ENCODE peak calls at places on chromosomes 11 and 22, in five cellular contexts. One of them, this sample, is unnamed.

GRCh38 chr22:49476800-49477400 is 350.8 kb downstream of the BRD1 start:
- DNase-seq in stimulated activated CD4-positive, alpha-beta T cell treated with anti-CD3 and anti-CD28 coated beads, TNF-alpha, amount 100 ng/mL, for 24 hours: no peak
- DNase-seq in AG09319: no peak
- DNase-seq in nephron progenitor cell: no peak
- DNase-seq in hypothalamus: no peak
- DNase-seq in this sample: no peak

GRCh38 chr11:119367661-119368120 is 13.8 kb downstream of the USP2 start:
- DNase-seq in hypothalamus: no peak
- DNase-seq in stimulated activated CD4-positive, alpha-beta T cell treated with anti-CD3 and anti-CD28 coated beads, TNF-alpha, amount 100 ng/mL, for 24 hours: no peak
- DNase-seq in AG09319: no peak
- DNase-seq in nephron progenitor cell: no peak
- DNase-seq in this sample: no peak

GRCh38 chr11:119863811-119864601 is 135.0 kb upstream of the NECTIN1 start:
- DNase-seq in stimulated activated CD4-positive, alpha-beta T cell treated with anti-CD3 and anti-CD28 coated beads, TNF-alpha, amount 100 ng/mL, for 24 hours: no peak
- DNase-seq in nephron progenitor cell: peak; percentile 24
- DNase-seq in hypothalamus: no peak
- DNase-seq in AG09319: no peak
- DNase-seq in this sample: no peak

GRCh38 chr22:26715392-26715939 is 58.1 kb downstream of the MIAT start:
- DNase-seq in stimulated activated CD4-positive, alpha-beta T cell treated with anti-CD3 and anti-CD28 coated beads, TNF-alpha, amount 100 ng/mL, for 24 hours: no peak
- DNase-seq in AG09319: no peak
- DNase-seq in hypothalamus: no peak
- DNase-seq in nephron progenitor cell: no peak
- DNase-seq in this sample: no peak

GRCh38 chr11:59669611-59670009 is 773 bp upstream of the PATL1 start:
- DNase-seq in stimulated activated CD4-positive, alpha-beta T cell treated with anti-CD3 and anti-CD28 coated beads, TNF-alpha, amount 100 ng/mL, for 24 hours: no peak
- DNase-seq in AG09319: peak; percentile 2
- DNase-seq in hypothalamus: no peak
- DNase-seq in nephron progenitor cell: no peak
- DNase-seq in this sample: peak; percentile 31

GRCh38 chr11:109644158-109644557 is 222.2 kb downstream of the C11orf87 start:
- DNase-seq in hypothalamus: peak; percentile 32
- DNase-seq in AG09319: no peak
- DNase-seq in nephron progenitor cell: no peak
- DNase-seq in stimulated activated CD4-positive, alpha-beta T cell treated with anti-CD3 and anti-CD28 coated beads, TNF-alpha, amount 100 ng/mL, for 24 hours: no peak
- DNase-seq in this sample: no peak

GRCh38 chr11:121557348-121557747 is 104.6 kb upstream of the SORL1-AS1 start:
- DNase-seq in nephron progenitor cell: no peak
- DNase-seq in stimulated activated CD4-positive, alpha-beta T cell treated with anti-CD3 and anti-CD28 coated beads, TNF-alpha, amount 100 ng/mL, for 24 hours: no peak
- DNase-seq in AG09319: no peak
- DNase-seq in hypothalamus: no peak
- DNase-seq in this sample: no peak

GRCh38 chr11:105968021-105968697 is 53.9 kb downstream of the MSANTD4 start:
- DNase-seq in hypothalamus: no peak
- DNase-seq in nephron progenitor cell: no peak
- DNase-seq in AG09319: no peak
- DNase-seq in stimulated activated CD4-positive, alpha-beta T cell treated with anti-CD3 and anti-CD28 coated beads, TNF-alpha, amount 100 ng/mL, for 24 hours: no peak
- DNase-seq in this sample: no peak

GRCh38 chr11:65709661-65710060 is 2.4 kb upstream of the KAT5 start:
- DNase-seq in nephron progenitor cell: no peak
- DNase-seq in hypothalamus: no peak
- DNase-seq in stimulated activated CD4-positive, alpha-beta T cell treated with anti-CD3 and anti-CD28 coated beads, TNF-alpha, amount 100 ng/mL, for 24 hours: no peak
- DNase-seq in AG09319: no peak
- DNase-seq in this sample: no peak

GRCh38 chr11:10522276-10522675 is 18.7 kb downstream of the RNF141 start:
- DNase-seq in nephron progenitor cell: no peak
- DNase-seq in AG09319: no peak
- DNase-seq in stimulated activated CD4-positive, alpha-beta T cell treated with anti-CD3 and anti-CD28 coated beads, TNF-alpha, amount 100 ng/mL, for 24 hours: no peak
- DNase-seq in hypothalamus: no peak
- DNase-seq in this sample: no peak

GRCh38 chr11:57378166-57378565 is 2.8 kb downstream of the PRG3 start:
- DNase-seq in nephron progenitor cell: no peak
- DNase-seq in stimulated activated CD4-positive, alpha-beta T cell treated with anti-CD3 and anti-CD28 coated beads, TNF-alpha, amount 100 ng/mL, for 24 hours: no peak
- DNase-seq in hypothalamus: no peak
- DNase-seq in AG09319: no peak
- DNase-seq in this sample: no peak

GRCh38 chr22:18148508-18148965 is 1.4 kb upstream of the USP18 start:
- DNase-seq in AG09319: no peak
- DNase-seq in nephron progenitor cell: no peak
- DNase-seq in stimulated activated CD4-positive, alpha-beta T cell treated with anti-CD3 and anti-CD28 coated beads, TNF-alpha, amount 100 ng/mL, for 24 hours: no peak
- DNase-seq in hypothalamus: no peak
- DNase-seq in this sample: no peak

GRCh38 chr11:133600876-133601275 is 68.6 kb upstream of the OPCML start:
- DNase-seq in AG09319: no peak
- DNase-seq in hypothalamus: no peak
- DNase-seq in stimulated activated CD4-positive, alpha-beta T cell treated with anti-CD3 and anti-CD28 coated beads, TNF-alpha, amount 100 ng/mL, for 24 hours: no peak
- DNase-seq in nephron progenitor cell: no peak
- DNase-seq in this sample: no peak

GRCh38 chr11:129729823-129730222 is 85.8 kb upstream of the TMEM45B start:
- DNase-seq in AG09319: no peak
- DNase-seq in stimulated activated CD4-positive, alpha-beta T cell treated with anti-CD3 and anti-CD28 coated beads, TNF-alpha, amount 100 ng/mL, for 24 hours: no peak
- DNase-seq in hypothalamus: no peak
- DNase-seq in nephron progenitor cell: no peak
- DNase-seq in this sample: no peak

GRCh38 chr22:37189011-37189466 is 992 bp upstream of the C1QTNF6 start:
- DNase-seq in stimulated activated CD4-positive, alpha-beta T cell treated with anti-CD3 and anti-CD28 coated beads, TNF-alpha, amount 100 ng/mL, for 24 hours: no peak
- DNase-seq in AG09319: no peak
- DNase-seq in hypothalamus: no peak
- DNase-seq in nephron progenitor cell: no peak
- DNase-seq in this sample: no peak

GRCh38 chr22:20429254-20430100 is 8.1 kb downstream of the SCARF2 start:
- DNase-seq in nephron progenitor cell: peak; percentile 89
- DNase-seq in hypothalamus: no peak
- DNase-seq in AG09319: no peak
- DNase-seq in stimulated activated CD4-positive, alpha-beta T cell treated with anti-CD3 and anti-CD28 coated beads, TNF-alpha, amount 100 ng/mL, for 24 hours: peak; percentile 52
- DNase-seq in this sample: no peak

GRCh38 chr22:26579331-26579886 is 10.5 kb downstream of the TPST2 start:
- DNase-seq in nephron progenitor cell: no peak
- DNase-seq in hypothalamus: no peak
- DNase-seq in AG09319: no peak
- DNase-seq in stimulated activated CD4-positive, alpha-beta T cell treated with anti-CD3 and anti-CD28 coated beads, TNF-alpha, amount 100 ng/mL, for 24 hours: no peak
- DNase-seq in this sample: no peak

GRCh38 chr11:15180212-15180814 is 65.6 kb downstream of the INSC start:
- DNase-seq in AG09319: no peak
- DNase-seq in stimulated activated CD4-positive, alpha-beta T cell treated with anti-CD3 and anti-CD28 coated beads, TNF-alpha, amount 100 ng/mL, for 24 hours: no peak
- DNase-seq in nephron progenitor cell: no peak
- DNase-seq in hypothalamus: no peak
- DNase-seq in this sample: no peak

GRCh38 chr11:7576671-7577225 is 62.9 kb downstream of the PPFIBP2 start:
- DNase-seq in hypothalamus: no peak
- DNase-seq in AG09319: peak; percentile 36
- DNase-seq in nephron progenitor cell: no peak
- DNase-seq in stimulated activated CD4-positive, alpha-beta T cell treated with anti-CD3 and anti-CD28 coated beads, TNF-alpha, amount 100 ng/mL, for 24 hours: no peak
- DNase-seq in this sample: no peak

GRCh38 chr22:46126853-46127385 is 23.4 kb upstream of the PPARA start:
- DNase-seq in nephron progenitor cell: no peak
- DNase-seq in AG09319: no peak
- DNase-seq in stimulated activated CD4-positive, alpha-beta T cell treated with anti-CD3 and anti-CD28 coated beads, TNF-alpha, amount 100 ng/mL, for 24 hours: no peak
- DNase-seq in hypothalamus: no peak
- DNase-seq in this sample: no peak

GRCh38 chr11:105489431-105489830 is 120.4 kb upstream of the GRIA4 start:
- DNase-seq in hypothalamus: no peak
- DNase-seq in nephron progenitor cell: peak; percentile 25
- DNase-seq in stimulated activated CD4-positive, alpha-beta T cell treated with anti-CD3 and anti-CD28 coated beads, TNF-alpha, amount 100 ng/mL, for 24 hours: no peak
- DNase-seq in AG09319: no peak
- DNase-seq in this sample: no peak

GRCh38 chr22:43289976-43290663 is 53.1 kb downstream of the SCUBE1 start:
- DNase-seq in AG09319: no peak
- DNase-seq in nephron progenitor cell: no peak
- DNase-seq in hypothalamus: no peak
- DNase-seq in stimulated activated CD4-positive, alpha-beta T cell treated with anti-CD3 and anti-CD28 coated beads, TNF-alpha, amount 100 ng/mL, for 24 hours: no peak
- DNase-seq in this sample: no peak

GRCh38 chr11:113249491-113249763 is 65.0 kb upstream of the TTC12 start:
- DNase-seq in nephron progenitor cell: no peak
- DNase-seq in AG09319: no peak
- DNase-seq in hypothalamus: no peak
- DNase-seq in stimulated activated CD4-positive, alpha-beta T cell treated with anti-CD3 and anti-CD28 coated beads, TNF-alpha, amount 100 ng/mL, for 24 hours: no peak
- DNase-seq in this sample: no peak

GRCh38 chr11:3037041-3037944 is 19.9 kb downstream of the CARS1 start:
- DNase-seq in hypothalamus: peak; percentile 40
- DNase-seq in stimulated activated CD4-positive, alpha-beta T cell treated with anti-CD3 and anti-CD28 coated beads, TNF-alpha, amount 100 ng/mL, for 24 hours: no peak
- DNase-seq in AG09319: no peak
- DNase-seq in nephron progenitor cell: peak; percentile 88
- DNase-seq in this sample: peak; percentile 59

GRCh38 chr11:128725630-128726461 is 32.0 kb downstream of the FLI1 start:
- DNase-seq in hypothalamus: no peak
- DNase-seq in AG09319: peak; percentile 38
- DNase-seq in nephron progenitor cell: peak; percentile 54
- DNase-seq in stimulated activated CD4-positive, alpha-beta T cell treated with anti-CD3 and anti-CD28 coated beads, TNF-alpha, amount 100 ng/mL, for 24 hours: no peak
- DNase-seq in this sample: no peak

GRCh38 chr11:45449036-45449601 is 163.0 kb upstream of the SYT13 start:
- DNase-seq in AG09319: no peak
- DNase-seq in nephron progenitor cell: no peak
- DNase-seq in stimulated activated CD4-positive, alpha-beta T cell treated with anti-CD3 and anti-CD28 coated beads, TNF-alpha, amount 100 ng/mL, for 24 hours: no peak
- DNase-seq in hypothalamus: no peak
- DNase-seq in this sample: no peak

GRCh38 chr11:61104963-61105362 is 2.7 kb downstream of the CD5 start:
- DNase-seq in stimulated activated CD4-positive, alpha-beta T cell treated with anti-CD3 and anti-CD28 coated beads, TNF-alpha, amount 100 ng/mL, for 24 hours: no peak
- DNase-seq in hypothalamus: no peak
- DNase-seq in nephron progenitor cell: no peak
- DNase-seq in AG09319: no peak
- DNase-seq in this sample: no peak

GRCh38 chr22:27578937-27579617 is 222.5 kb downstream of the MN1 start:
- DNase-seq in hypothalamus: no peak
- DNase-seq in nephron progenitor cell: no peak
- DNase-seq in AG09319: no peak
- DNase-seq in stimulated activated CD4-positive, alpha-beta T cell treated with anti-CD3 and anti-CD28 coated beads, TNF-alpha, amount 100 ng/mL, for 24 hours: no peak
- DNase-seq in this sample: no peak

GRCh38 chr11:117375960-117376359 is 48.3 kb downstream of the CEP164 start:
- DNase-seq in nephron progenitor cell: no peak
- DNase-seq in AG09319: no peak
- DNase-seq in stimulated activated CD4-positive, alpha-beta T cell treated with anti-CD3 and anti-CD28 coated beads, TNF-alpha, amount 100 ng/mL, for 24 hours: no peak
- DNase-seq in hypothalamus: no peak
- DNase-seq in this sample: no peak

GRCh38 chr11:73271936-73272679 is at the start of gene P2RY6:
- DNase-seq in stimulated activated CD4-positive, alpha-beta T cell treated with anti-CD3 and anti-CD28 coated beads, TNF-alpha, amount 100 ng/mL, for 24 hours: no peak
- DNase-seq in hypothalamus: no peak
- DNase-seq in AG09319: no peak
- DNase-seq in nephron progenitor cell: peak; percentile 1
- DNase-seq in this sample: no peak

GRCh38 chr11:72548481-72548880 is 114.2 kb upstream of the CLPB start:
- DNase-seq in AG09319: no peak
- DNase-seq in hypothalamus: no peak
- DNase-seq in stimulated activated CD4-positive, alpha-beta T cell treated with anti-CD3 and anti-CD28 coated beads, TNF-alpha, amount 100 ng/mL, for 24 hours: no peak
- DNase-seq in nephron progenitor cell: no peak
- DNase-seq in this sample: no peak

GRCh38 chr11:17314232-17314547 is 37.4 kb upstream of the NCR3LG1 start:
- DNase-seq in nephron progenitor cell: no peak
- DNase-seq in hypothalamus: no peak
- DNase-seq in AG09319: peak; percentile 61
- DNase-seq in stimulated activated CD4-positive, alpha-beta T cell treated with anti-CD3 and anti-CD28 coated beads, TNF-alpha, amount 100 ng/mL, for 24 hours: no peak
- DNase-seq in this sample: no peak

GRCh38 chr11:73376803-73377629 is 817 bp downstream of the RELT start:
- DNase-seq in stimulated activated CD4-positive, alpha-beta T cell treated with anti-CD3 and anti-CD28 coated beads, TNF-alpha, amount 100 ng/mL, for 24 hours: peak; percentile 22
- DNase-seq in nephron progenitor cell: peak; percentile 45
- DNase-seq in AG09319: peak; percentile 27
- DNase-seq in hypothalamus: peak; percentile 62
- DNase-seq in this sample: peak; percentile 55